ENCODE peak calls at places on chromosomes 7 and 10, in eight cellular contexts. X, J, C, D, P, M, F and K are unnamed samples.

GRCh38 chr10:77925795-77926565 is 575 bp downstream of the DLG5 start:
- DNase-seq in F (no peak), D (peak), X (peak), M (peak), C (no peak), P (peak), J (peak), K (peak)

GRCh38 chr7:151396328-151396970 is 13.4 kb downstream of the WDR86 start:
- DNase-seq in F (no peak), X (peak), P (peak), M (no peak), D (no peak), J (peak), C (no peak), K (no peak)

GRCh38 chr10:60123172-60123571 is 216.8 kb upstream of the CCDC6 start:
- DNase-seq in D (no peak), X (no peak), J (no peak), F (no peak), M (no peak), C (no peak), P (no peak), K (no peak)

GRCh38 chr7:117759950-117760640 is 113.1 kb downstream of the CTTNBP2 start:
- DNase-seq in F (no peak), X (no peak), C (no peak), J (no peak), M (no peak), P (no peak), D (no peak), K (no peak)

GRCh38 chr10:100350914-100351485 is 4.0 kb downstream of the SCD start:
- DNase-seq in J (no peak), C (no peak), D (no peak), P (no peak), M (no peak), X (no peak), F (no peak), K (no peak)

GRCh38 chr10:97781541-97782331 is 9.9 kb upstream of the SFRP5 start:
- DNase-seq in D (no peak), J (no peak), P (no peak), X (no peak), F (no peak), M (no peak), C (no peak), K (no peak)

GRCh38 chr7:141876371-141876770 is 35.1 kb upstream of the PRSS37 start:
- DNase-seq in M (no peak), P (no peak), F (no peak), D (no peak), X (no peak), C (no peak), J (no peak), K (no peak)

GRCh38 chr10:116815641-116816415 is 33.5 kb upstream of the ENO4 start:
- DNase-seq in C (no peak), M (no peak), D (no peak), J (no peak), P (no peak), F (no peak), X (no peak), K (peak)

GRCh38 chr10:130352291-130352645 is 216.1 kb downstream of the GLRX3 start:
- DNase-seq in P (no peak), M (no peak), D (no peak), C (no peak), X (no peak), F (no peak), J (peak), K (no peak)

GRCh38 chr10:88902328-88902789 is 22.3 kb downstream of the STAMBPL1 start:
- DNase-seq in X (no peak), C (no peak), F (no peak), D (no peak), M (no peak), J (no peak), P (no peak), K (no peak)

GRCh38 chr7:143304938-143305337 is 11.0 kb upstream of the CLCN1 start:
- DNase-seq in D (no peak), P (no peak), C (no peak), M (no peak), J (no peak), F (no peak), X (no peak), K (no peak)

GRCh38 chr7:193538-194256 is 1.3 kb downstream of the FAM20C start:
- DNase-seq in M (no peak), F (no peak), C (no peak), P (no peak), D (no peak), X (no peak), J (peak), K (peak)

GRCh38 chr10:48800283-48800675 is 115.6 kb downstream of the WDFY4 start:
- DNase-seq in M (no peak), P (no peak), C (no peak), J (no peak), X (peak), F (peak), D (no peak), K (no peak)

GRCh38 chr10:51972733-51973346 is 273.4 kb upstream of the CSTF2T start:
- DNase-seq in F (no peak), X (no peak), C (no peak), P (no peak), D (no peak), J (no peak), M (no peak), K (no peak)

GRCh38 chr7:146119016-146119415 is 2.4 kb downstream of the CNTNAP2 start:
- DNase-seq in M (no peak), P (no peak), J (no peak), C (no peak), F (no peak), D (no peak), X (no peak), K (peak)

GRCh38 chr7:118918556-118918955 is 694.1 kb downstream of the ANKRD7 start:
- DNase-seq in D (no peak), F (peak), J (no peak), C (no peak), P (no peak), X (no peak), M (no peak), K (peak)

GRCh38 chr10:102419561-102420442 is 834 bp upstream of the FBXL15 start:
- DNase-seq in C (peak), X (peak), D (peak), P (no peak), F (peak), M (peak), J (no peak), K (peak)

GRCh38 chr10:86871563-86872183 is 85.7 kb downstream of the MMRN2 start:
- DNase-seq in C (no peak), J (no peak), X (peak), P (no peak), F (no peak), M (no peak), D (no peak), K (no peak)

GRCh38 chr7:74021546-74022320 is 6.2 kb upstream of the ELN start:
- DNase-seq in F (no peak), D (no peak), J (no peak), C (no peak), P (no peak), X (no peak), M (no peak), K (no peak)

GRCh38 chr10:92011560-92012214 is 88.1 kb downstream of the BTAF1 start:
- DNase-seq in F (no peak), M (no peak), D (no peak), J (no peak), P (no peak), C (no peak), X (no peak), K (peak)

GRCh38 chr7:129501760-129502707 is at the start of gene SMKR1:
- DNase-seq in C (peak), J (peak), F (peak), M (peak), X (peak), D (peak), P (peak), K (peak)

GRCh38 chr10:110577056-110577455 is 9.6 kb downstream of the SMC3 start:
- DNase-seq in D (no peak), J (no peak), P (no peak), M (no peak), X (no peak), C (no peak), F (no peak), K (no peak)

GRCh38 chr7:44547536-44548221 is 6.5 kb upstream of the NPC1L1 start:
- DNase-seq in P (no peak), D (no peak), M (no peak), C (no peak), F (no peak), J (no peak), X (no peak), K (no peak)

GRCh38 chr7:139915864-139916716 is 87.0 kb downstream of the TBXAS1 start:
- DNase-seq in F (peak), J (no peak), M (no peak), X (peak), D (no peak), C (peak), P (no peak), K (no peak)

GRCh38 chr10:127877116-127877515 is 15.6 kb downstream of the CLRN3 start:
- DNase-seq in F (no peak), J (no peak), M (no peak), C (no peak), P (no peak), X (no peak), D (no peak), K (no peak)